ENCODE peak calls at places on chromosomes 2 and 18, in ten cellular contexts. U is DND-41; P is HCEC 1CT; L is AG09319; H is A549; Z is NCI-H774; M is lung microvascular endothelial cell; J is EH; V is effector CD4-positive, alpha-beta T cell; B is NCI-H524. O is an unnamed sample.

GRCh38 chr2:9675369-9676351 is 44.9 kb upstream of the YWHAQ start:
- DNase-seq in U (no peak), Z (no peak), B (peak), V (no peak), H (peak), L (peak), M (peak), P (peak), J (peak), O (no peak)

GRCh38 chr2:132473174-132473883 is 56.7 kb downstream of the GPR39 start:
- DNase-seq in H (no peak), M (no peak), Z (no peak), P (no peak), L (no peak), B (peak), J (no peak), U (no peak), V (no peak), O (no peak)

GRCh38 chr2:217289909-217290283 is 430.0 kb upstream of the TNP1 start:
- DNase-seq in J (peak), H (no peak), Z (peak), L (no peak), U (no peak), P (no peak), M (no peak), B (no peak), V (no peak), O (no peak)

GRCh38 chr2:69957970-69958369 is 3.5 kb downstream of the ASPRV1 start:
- DNase-seq in L (no peak), V (no peak), U (peak), B (no peak), J (no peak), P (no peak), Z (no peak), M (no peak), H (no peak), O (no peak)

GRCh38 chr2:99810241-99810640 is 320.4 kb upstream of the REV1 start:
- DNase-seq in Z (no peak), V (no peak), J (no peak), M (no peak), P (no peak), B (no peak), L (no peak), H (no peak), U (no peak), O (no peak)

GRCh38 chr18:40866013-40866644 is 1088.9 kb upstream of the PIK3C3 start:
- DNase-seq in V (no peak), P (no peak), B (no peak), M (peak), Z (no peak), U (peak), J (peak), L (no peak), H (peak), O (no peak)

GRCh38 chr2:27370816-27371620 is 602 bp downstream of the SNX17 start:
- DNase-seq in M (peak), B (peak), U (peak), J (peak), Z (no peak), V (peak), P (peak), L (no peak), H (peak), O (peak)

GRCh38 chr18:24176727-24177416 is 38.0 kb downstream of the CABYR start:
- DNase-seq in L (peak), J (peak), U (peak), B (peak), M (peak), V (no peak), Z (peak), H (peak), P (peak), O (peak)

GRCh38 chr2:217653240-217653639 is 349.6 kb downstream of the TNS1 start:
- DNase-seq in J (peak), V (no peak), U (no peak), Z (no peak), M (peak), B (no peak), P (peak), H (peak), L (peak), O (no peak)

GRCh38 chr2:67032091-67032490 is 365.0 kb upstream of the ETAA1 start:
- DNase-seq in J (peak), H (no peak), M (no peak), B (no peak), U (no peak), P (no peak), Z (no peak), L (no peak), V (no peak), O (no peak)

GRCh38 chr2:70946832-70947442 is 11.2 kb downstream of the ATP6V1B1 start:
- DNase-seq in J (peak), H (peak), M (peak), B (peak), Z (peak), U (peak), V (peak), L (peak), P (peak), O (no peak)

GRCh38 chr2:101435011-101435862 is 39.7 kb downstream of the RFX8 start:
- DNase-seq in U (peak), J (peak), L (peak), Z (no peak), P (peak), M (no peak), V (no peak), H (no peak), B (no peak), O (no peak)

GRCh38 chr2:162609798-162610197 is 228.8 kb downstream of the KCNH7 start:
- DNase-seq in U (no peak), H (no peak), L (no peak), V (no peak), P (no peak), J (no peak), M (no peak), B (no peak), Z (no peak), O (no peak)

GRCh38 chr2:236496311-236496710 is 73.3 kb upstream of the ACKR3 start:
- DNase-seq in V (no peak), Z (no peak), P (no peak), L (no peak), J (no peak), M (no peak), U (no peak), B (no peak), H (no peak), O (no peak)

GRCh38 chr2:235506997-235507615 is 13.3 kb downstream of the AGAP1 start:
- DNase-seq in J (no peak), H (no peak), V (no peak), P (no peak), L (no peak), M (no peak), Z (no peak), U (no peak), B (no peak), O (no peak)

GRCh38 chr18:43692291-43692690 is 415.0 kb upstream of the SYT4 start:
- DNase-seq in V (no peak), P (peak), J (peak), L (no peak), Z (no peak), H (no peak), U (no peak), B (no peak), M (no peak), O (no peak)

GRCh38 chr2:136990316-136990715 is 225.0 kb downstream of the THSD7B start:
- DNase-seq in J (no peak), P (no peak), V (no peak), M (no peak), H (no peak), U (no peak), Z (no peak), L (no peak), B (peak), O (no peak)

O was measured in GM12891.